ENCODE peak calls at places on chromosomes 2 and 18, in four cellular contexts. One of them, this sample, is unnamed.
A peak's percentile ranks its signal among the peaks of the same experiment; 100 is the strongest.

GRCh38 chr2:31429759-31430438 is 15.4 kb upstream of the XDH start:
- DNase-seq in fibroblast of pulmonary artery: no peak
- DNase-seq in AG10803: no peak
- DNase-seq in mesendoderm: no peak
- DNase-seq in this sample: no peak

GRCh38 chr2:234681206-234681605 is 184.3 kb upstream of the ARL4C start:
- DNase-seq in fibroblast of pulmonary artery: no peak
- DNase-seq in AG10803: no peak
- DNase-seq in mesendoderm: no peak
- DNase-seq in this sample: no peak

GRCh38 chr2:177282101-177282573 is 17.6 kb upstream of the NFE2L2 start:
- DNase-seq in fibroblast of pulmonary artery: no peak
- DNase-seq in AG10803: peak; percentile 29
- DNase-seq in mesendoderm: peak; percentile 44
- DNase-seq in this sample: peak; percentile 68

GRCh38 chr2:174878537-174879147 is 114.4 kb upstream of the CHRNA1 start:
- DNase-seq in fibroblast of pulmonary artery: peak; percentile 30
- DNase-seq in AG10803: peak; percentile 38
- DNase-seq in mesendoderm: no peak
- DNase-seq in this sample: peak; percentile 49

GRCh38 chr2:97707428-97708380 is 5.7 kb upstream of the ZAP70 start:
- DNase-seq in fibroblast of pulmonary artery: no peak
- DNase-seq in AG10803: no peak
- DNase-seq in mesendoderm: no peak
- DNase-seq in this sample: no peak

GRCh38 chr18:9403795-9404564 is 69.4 kb downstream of the TWSG1 start:
- DNase-seq in fibroblast of pulmonary artery: no peak
- DNase-seq in AG10803: no peak
- DNase-seq in mesendoderm: peak; percentile 69
- DNase-seq in this sample: no peak

GRCh38 chr18:75865639-75866038 is 438.1 kb upstream of the SMIM21 start:
- DNase-seq in fibroblast of pulmonary artery: no peak
- DNase-seq in AG10803: no peak
- DNase-seq in mesendoderm: no peak
- DNase-seq in this sample: no peak

GRCh38 chr2:101706819-101707177 is 9.3 kb downstream of the MAP4K4 start:
- DNase-seq in fibroblast of pulmonary artery: no peak
- DNase-seq in AG10803: no peak
- DNase-seq in mesendoderm: no peak
- DNase-seq in this sample: no peak

GRCh38 chr2:224556381-224556780 is 28.8 kb downstream of the CUL3 start:
- DNase-seq in fibroblast of pulmonary artery: peak; percentile 50
- DNase-seq in AG10803: peak; percentile 44
- DNase-seq in mesendoderm: no peak
- DNase-seq in this sample: no peak

GRCh38 chr2:181916726-181917377 is 25.3 kb downstream of the ITPRID2 start:
- DNase-seq in fibroblast of pulmonary artery: peak; percentile 66
- DNase-seq in AG10803: peak; percentile 4
- DNase-seq in mesendoderm: no peak
- DNase-seq in this sample: peak; percentile 77

GRCh38 chr18:63307555-63308200 is 11.9 kb downstream of the BCL2 start:
- DNase-seq in fibroblast of pulmonary artery: peak; percentile 23
- DNase-seq in AG10803: peak; percentile 51
- DNase-seq in mesendoderm: no peak
- DNase-seq in this sample: no peak

GRCh38 chr2:205495819-205496218 is 186.5 kb upstream of the NRP2 start:
- DNase-seq in fibroblast of pulmonary artery: peak; percentile 10
- DNase-seq in AG10803: peak; percentile 53
- DNase-seq in mesendoderm: peak; percentile 77
- DNase-seq in this sample: no peak

GRCh38 chr2:84288335-84288734 is 170.7 kb downstream of the SUCLG1 start:
- DNase-seq in fibroblast of pulmonary artery: no peak
- DNase-seq in AG10803: no peak
- DNase-seq in mesendoderm: peak; percentile 81
- DNase-seq in this sample: no peak

This sample was measured in choroid plexus epithelial cell.